ENCODE peak calls at places on chromosomes 3 and 15, in nine cellular contexts. One of them, this sample, is unnamed.
A peak's percentile ranks its signal among the peaks of the same experiment; 100 is the strongest.

GRCh38 chr15:52678468-52679231 is 538 bp downstream of the ATOSA start:
- DNase-seq in GM12878: no peak
- DNase-seq in K562: peak; percentile 50
- DNase-seq in suprapubic skin: peak; percentile 85
- DNase-seq in sigmoid colon: peak; percentile 87
- DNase-seq in H1: peak; percentile 83
- DNase-seq in transverse colon: peak; percentile 80
- DNase-seq in esophagus muscularis mucosa: no peak
- DNase-seq in HepG2: peak; percentile 57
- DNase-seq in this sample: peak; percentile 88

GRCh38 chr15:65069179-65069578 is 1.4 kb upstream of the RASL12 start:
- DNase-seq in GM12878: no peak
- DNase-seq in K562: no peak
- DNase-seq in suprapubic skin: no peak
- DNase-seq in sigmoid colon: peak; percentile 94
- DNase-seq in H1: no peak
- DNase-seq in transverse colon: peak; percentile 50
- DNase-seq in esophagus muscularis mucosa: no peak
- DNase-seq in HepG2: no peak
- DNase-seq in this sample: no peak

GRCh38 chr3:71887256-71887655 is 102.3 kb upstream of the PROK2 start:
- DNase-seq in GM12878: no peak
- DNase-seq in K562: no peak
- DNase-seq in suprapubic skin: no peak
- DNase-seq in sigmoid colon: no peak
- DNase-seq in H1: no peak
- DNase-seq in transverse colon: no peak
- DNase-seq in esophagus muscularis mucosa: no peak
- DNase-seq in HepG2: no peak
- DNase-seq in this sample: no peak

GRCh38 chr15:99430881-99431401 is 134.8 kb upstream of the MEF2A start:
- DNase-seq in GM12878: no peak
- DNase-seq in K562: no peak
- DNase-seq in suprapubic skin: peak; percentile 66
- DNase-seq in sigmoid colon: peak; percentile 38
- DNase-seq in H1: no peak
- DNase-seq in transverse colon: peak; percentile 6
- DNase-seq in esophagus muscularis mucosa: no peak
- DNase-seq in HepG2: no peak
- DNase-seq in this sample: no peak

GRCh38 chr15:37891754-37892368 is 42.6 kb upstream of the TMCO5A start:
- DNase-seq in GM12878: no peak
- DNase-seq in K562: peak; percentile 35
- DNase-seq in suprapubic skin: no peak
- DNase-seq in sigmoid colon: no peak
- DNase-seq in H1: no peak
- DNase-seq in transverse colon: no peak
- DNase-seq in esophagus muscularis mucosa: no peak
- DNase-seq in HepG2: peak; percentile 23
- DNase-seq in this sample: no peak

GRCh38 chr15:100189319-100189718 is 152.5 kb downstream of the ADAMTS17 start:
- DNase-seq in GM12878: no peak
- DNase-seq in K562: no peak
- DNase-seq in suprapubic skin: no peak
- DNase-seq in sigmoid colon: peak; percentile 25
- DNase-seq in H1: no peak
- DNase-seq in transverse colon: no peak
- DNase-seq in esophagus muscularis mucosa: no peak
- DNase-seq in HepG2: no peak
- DNase-seq in this sample: no peak

GRCh38 chr3:138367912-138368311 is 19.5 kb downstream of the MRAS start:
- DNase-seq in GM12878: no peak
- DNase-seq in K562: peak; percentile 23
- DNase-seq in suprapubic skin: peak; percentile 85
- DNase-seq in sigmoid colon: peak; percentile 72
- DNase-seq in H1: no peak
- DNase-seq in transverse colon: peak; percentile 26
- DNase-seq in esophagus muscularis mucosa: no peak
- DNase-seq in HepG2: no peak
- DNase-seq in this sample: no peak

GRCh38 chr3:194255252-194256039 is 95.7 kb downstream of the CPN2 start:
- DNase-seq in GM12878: peak; percentile 11
- DNase-seq in K562: peak; percentile 94
- DNase-seq in suprapubic skin: peak; percentile 88
- DNase-seq in sigmoid colon: peak; percentile 83
- DNase-seq in H1: peak; percentile 46
- DNase-seq in transverse colon: peak; percentile 39
- DNase-seq in esophagus muscularis mucosa: peak; percentile 96
- DNase-seq in HepG2: peak; percentile 71
- DNase-seq in this sample: peak; percentile 48

GRCh38 chr3:193840111-193840641 is 247.2 kb downstream of the OPA1 start:
- DNase-seq in GM12878: no peak
- DNase-seq in K562: no peak
- DNase-seq in suprapubic skin: no peak
- DNase-seq in sigmoid colon: no peak
- DNase-seq in H1: no peak
- DNase-seq in transverse colon: no peak
- DNase-seq in esophagus muscularis mucosa: no peak
- DNase-seq in HepG2: no peak
- DNase-seq in this sample: no peak

DNA sequence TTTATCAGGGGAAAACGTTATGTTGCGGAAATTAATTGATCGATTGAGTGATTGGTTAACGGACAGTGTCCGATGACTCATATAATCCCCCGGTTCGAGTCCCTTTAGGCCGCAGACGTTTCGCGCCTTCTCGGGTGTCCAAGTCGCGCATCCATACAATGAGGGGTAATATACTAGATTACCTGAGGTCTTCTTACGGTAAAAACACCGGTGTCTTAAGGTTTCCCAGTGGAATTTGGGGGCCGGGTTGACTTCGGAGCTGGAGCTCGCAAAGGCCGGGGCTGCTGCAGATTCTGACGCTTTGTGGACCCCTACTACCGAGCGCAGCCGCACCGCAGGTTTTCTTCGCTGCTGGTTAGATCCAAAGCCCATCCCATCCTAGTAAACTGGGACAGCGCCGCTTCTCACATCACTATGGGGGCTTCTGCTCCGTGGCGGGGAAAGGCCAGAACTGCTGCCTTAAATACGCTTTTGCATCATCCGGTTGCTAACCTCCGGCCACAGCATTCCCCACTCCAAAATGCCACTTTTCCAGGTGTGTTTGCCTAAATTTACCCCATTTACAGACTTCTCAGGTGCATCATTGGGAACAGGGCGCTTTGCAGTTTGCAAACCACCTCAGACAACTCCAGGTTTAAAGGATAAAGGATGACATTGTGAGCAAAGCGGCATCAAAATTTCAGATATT is 858 bp upstream of the SACM1L start:
- DNase-seq in GM12878: no peak
- DNase-seq in K562: peak; percentile 77
- DNase-seq in suprapubic skin: no peak
- DNase-seq in sigmoid colon: no peak
- DNase-seq in H1: peak; percentile 76
- DNase-seq in transverse colon: peak; percentile 28
- DNase-seq in esophagus muscularis mucosa: no peak
- DNase-seq in HepG2: peak; percentile 29
- DNase-seq in this sample: no peak
- TF ChIP-seq EP300 in GM12878: no peak
- TF ChIP-seq EP300 in K562: no peak
- TF ChIP-seq EP300 in suprapubic skin: no peak
- TF ChIP-seq EP300 in sigmoid colon: no peak
- TF ChIP-seq EP300 in H1: no peak
- TF ChIP-seq EP300 in transverse colon: no peak
- TF ChIP-seq EP300 in esophagus muscularis mucosa: no peak
- TF ChIP-seq EP300 in HepG2: no peak
- TF ChIP-seq EP300 in this sample: no peak

GRCh38 chr15:80072285-80072684 is 12.8 kb downstream of the ZFAND6 start:
- DNase-seq in GM12878: peak; percentile 83
- DNase-seq in K562: peak; percentile 76
- DNase-seq in suprapubic skin: no peak
- DNase-seq in sigmoid colon: no peak
- DNase-seq in H1: no peak
- DNase-seq in transverse colon: no peak
- DNase-seq in esophagus muscularis mucosa: no peak
- DNase-seq in HepG2: peak; percentile 91
- DNase-seq in this sample: no peak
- TF ChIP-seq POLR2AphosphoS5 in GM12878: no peak
- TF ChIP-seq POLR2AphosphoS5 in K562: no peak
- TF ChIP-seq POLR2AphosphoS5 in suprapubic skin: no peak
- TF ChIP-seq POLR2AphosphoS5 in sigmoid colon: no peak
- TF ChIP-seq POLR2AphosphoS5 in H1: no peak
- TF ChIP-seq POLR2AphosphoS5 in transverse colon: peak; percentile 52
- TF ChIP-seq POLR2AphosphoS5 in esophagus muscularis mucosa: no peak
- TF ChIP-seq POLR2AphosphoS5 in HepG2: peak; percentile 51
- TF ChIP-seq POLR2AphosphoS5 in this sample: peak; percentile 77

DNA sequence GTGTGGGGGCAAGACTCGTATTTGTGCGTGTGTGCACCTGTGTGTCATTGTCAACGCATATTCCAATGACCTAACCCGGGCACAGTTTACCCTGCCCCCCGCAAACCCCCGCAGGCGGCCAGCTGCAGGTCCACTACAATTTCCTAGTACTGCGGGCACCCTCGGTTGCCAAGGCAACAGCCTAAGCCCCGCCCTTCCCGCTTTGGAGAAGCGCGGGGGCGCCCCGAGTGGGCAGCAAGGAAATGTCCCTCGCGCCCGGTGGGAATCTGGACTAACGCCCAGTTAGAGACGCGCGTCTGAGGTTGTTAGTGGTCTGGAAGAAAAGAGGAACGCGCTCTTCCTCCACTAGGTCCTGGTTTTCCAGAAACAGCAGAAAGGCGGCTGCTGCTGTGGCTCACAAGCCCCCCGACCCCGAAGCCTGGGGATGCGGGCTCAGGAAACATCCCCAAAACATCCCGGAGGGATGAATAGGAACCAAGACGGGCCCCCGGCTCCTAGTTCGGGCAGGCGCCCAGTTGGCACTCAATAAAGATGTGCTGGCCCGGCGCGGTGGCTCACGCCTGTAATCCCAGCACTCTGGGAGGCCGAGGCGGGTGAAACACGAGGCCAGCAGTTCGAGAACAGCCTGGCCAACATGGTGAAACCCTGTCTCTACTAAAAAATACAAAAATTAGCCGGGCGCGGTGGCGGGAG is 1.1 kb downstream of the ABHD14A start:
- DNase-seq in GM12878: no peak
- DNase-seq in K562: peak; percentile 65
- DNase-seq in suprapubic skin: peak; percentile 89
- DNase-seq in sigmoid colon: peak; percentile 91
- DNase-seq in H1: peak; percentile 80
- DNase-seq in transverse colon: peak; percentile 75
- DNase-seq in esophagus muscularis mucosa: no peak
- DNase-seq in HepG2: peak; percentile 50
- DNase-seq in this sample: peak; percentile 62
- H3K4me3 ChIP-seq in GM12878: peak overlapping the region; percentile 84
- H3K4me3 ChIP-seq in K562: peak overlapping the region; percentile 62
- H3K4me3 ChIP-seq in suprapubic skin: peak overlapping the region; percentile 56
- H3K4me3 ChIP-seq in sigmoid colon: peak overlapping the region; percentile 76
- H3K4me3 ChIP-seq in H1: no peak overlapping the region
- H3K4me3 ChIP-seq in transverse colon: peak overlapping the region; percentile 82
- H3K4me3 ChIP-seq in esophagus muscularis mucosa: peak overlapping the region; percentile 75
- H3K4me3 ChIP-seq in HepG2: no peak overlapping the region
- H3K4me3 ChIP-seq in this sample: peak overlapping the region; percentile 63

GRCh38 chr3:154921351-154921750 is 158.8 kb upstream of the MME start:
- DNase-seq in GM12878: no peak
- DNase-seq in K562: no peak
- DNase-seq in suprapubic skin: no peak
- DNase-seq in sigmoid colon: no peak
- DNase-seq in H1: no peak
- DNase-seq in transverse colon: no peak
- DNase-seq in esophagus muscularis mucosa: no peak
- DNase-seq in HepG2: no peak
- DNase-seq in this sample: no peak
- TF ChIP-seq EP300 in GM12878: no peak
- TF ChIP-seq EP300 in K562: no peak
- TF ChIP-seq EP300 in suprapubic skin: no peak
- TF ChIP-seq EP300 in sigmoid colon: no peak
- TF ChIP-seq EP300 in H1: no peak
- TF ChIP-seq EP300 in transverse colon: no peak
- TF ChIP-seq EP300 in esophagus muscularis mucosa: no peak
- TF ChIP-seq EP300 in HepG2: no peak
- TF ChIP-seq EP300 in this sample: no peak

GRCh38 chr3:14623569-14624051 is 28.0 kb upstream of the CCDC174 start:
- DNase-seq in GM12878: no peak
- DNase-seq in K562: no peak
- DNase-seq in suprapubic skin: no peak
- DNase-seq in sigmoid colon: no peak
- DNase-seq in H1: no peak
- DNase-seq in transverse colon: no peak
- DNase-seq in esophagus muscularis mucosa: no peak
- DNase-seq in HepG2: no peak
- DNase-seq in this sample: no peak
- TF ChIP-seq POLR2AphosphoS5 in GM12878: no peak
- TF ChIP-seq POLR2AphosphoS5 in K562: no peak
- TF ChIP-seq POLR2AphosphoS5 in suprapubic skin: no peak
- TF ChIP-seq POLR2AphosphoS5 in sigmoid colon: no peak
- TF ChIP-seq POLR2AphosphoS5 in H1: no peak
- TF ChIP-seq POLR2AphosphoS5 in transverse colon: no peak
- TF ChIP-seq POLR2AphosphoS5 in esophagus muscularis mucosa: no peak
- TF ChIP-seq POLR2AphosphoS5 in HepG2: no peak
- TF ChIP-seq POLR2AphosphoS5 in this sample: no peak